ENCODE peak calls at places on chromosomes 16 and 17, in ten cellular contexts. E is adrenal gland; Q is esophagus squamous epithelium; N is breast epithelium; G is heart left ventricle; Y is iPS DF 6.9; O is MM.1S; M is lung; L is psoas muscle; H is CD8-positive, alpha-beta T cell. A is an unnamed sample.

GRCh38 chr17:71412803-71413202 is 708.0 kb upstream of the SOX9 start:
- DNase-seq in E (no peak), Q (no peak), N (no peak), G (no peak), Y (no peak), O (no peak), M (no peak), L (no peak), H (no peak), A (no peak)

GRCh38 chr17:47076171-47076570 is 97.1 kb upstream of the RPRML start:
- DNase-seq in E (no peak), Q (no peak), N (no peak), G (no peak), Y (no peak), O (no peak), M (no peak), L (no peak), H (no peak), A (no peak)

GRCh38 chr16:76614255-76614654 is 337.1 kb downstream of the CNTNAP4 start:
- DNase-seq in E (no peak), Q (no peak), N (no peak), G (no peak), Y (no peak), O (no peak), M (no peak), L (no peak), H (no peak), A (no peak)

GRCh38 chr16:2004795-2005517 is 4.7 kb downstream of the ZNF598 start:
- DNase-seq in E (no peak), Q (no peak), N (no peak), G (no peak), Y (no peak), O (no peak), M (no peak), L (peak; percentile 61), H (no peak), A (peak; percentile 31)

GRCh38 chr16:84065536-84066132 is 23.0 kb upstream of the SLC38A8 start:
- DNase-seq in E (peak; percentile 69), Q (no peak), N (no peak), G (no peak), Y (no peak), O (no peak), M (no peak), L (no peak), H (no peak), A (no peak)

GRCh38 chr17:72502940-72503341 is 382.1 kb downstream of the SOX9 start:
- DNase-seq in E (no peak), Q (no peak), N (no peak), G (no peak), Y (no peak), O (no peak), M (no peak), L (no peak), H (no peak), A (no peak)

GRCh38 chr16:77890075-77890474 is 101.7 kb downstream of the VAT1L start:
- DNase-seq in E (no peak), Q (no peak), N (no peak), G (no peak), Y (no peak), O (no peak), M (no peak), L (no peak), H (no peak), A (no peak)

GRCh38 chr17:75932852-75933251 is 8.0 kb downstream of the FBF1 start:
- DNase-seq in E (no peak), Q (no peak), N (no peak), G (no peak), Y (no peak), O (no peak), M (no peak), L (no peak), H (no peak), A (no peak)

GRCh38 chr16:1296688-1297412 is 12.6 kb upstream of the UBE2I start:
- DNase-seq in E (peak; percentile 85), Q (no peak), N (peak; percentile 80), G (no peak), Y (no peak), O (peak; percentile 76), M (no peak), L (no peak), H (no peak), A (no peak)

GRCh38 chr17:9677932-9678331 is 32.6 kb downstream of the USP43 start:
- DNase-seq in E (no peak), Q (no peak), N (no peak), G (no peak), Y (no peak), O (no peak), M (no peak), L (no peak), H (no peak), A (no peak)

GRCh38 chr17:74110467-74110866 is 93.0 kb upstream of the RPL38 start:
- DNase-seq in E (no peak), Q (no peak), N (no peak), G (no peak), Y (no peak), O (no peak), M (no peak), L (no peak), H (no peak), A (no peak)

GRCh38 chr17:48484850-48485249 is 46.0 kb downstream of the HOXB1 start:
- DNase-seq in E (no peak), Q (no peak), N (no peak), G (no peak), Y (no peak), O (no peak), M (no peak), L (no peak), H (no peak), A (no peak)

GRCh38 chr16:81035975-81036750 is 521 bp downstream of the ATMIN start:
- DNase-seq in E (peak; percentile 34), Q (no peak), N (no peak), G (peak; percentile 23), Y (no peak), O (peak; percentile 39), M (no peak), L (peak; percentile 61), H (no peak), A (peak; percentile 64)

GRCh38 chr17:50719144-50719923 is at the start of gene LUC7L3:
- DNase-seq in E (peak; percentile 93), Q (peak; percentile 60), N (peak; percentile 92), G (peak; percentile 95), Y (peak; percentile 79), O (peak; percentile 95), M (peak; percentile 93), L (peak; percentile 96), H (peak; percentile 89), A (peak; percentile 95)

GRCh38 chr17:66625321-66625767 is 209.6 kb upstream of the CACNG5 start:
- DNase-seq in E (no peak), Q (no peak), N (no peak), G (no peak), Y (no peak), O (peak; percentile 17), M (no peak), L (no peak), H (no peak), A (no peak)

GRCh38 chr17:40321502-40322416 is 12.8 kb downstream of the RARA start:
- DNase-seq in E (peak; percentile 72), Q (no peak), N (no peak), G (peak; percentile 81), Y (no peak), O (peak; percentile 65), M (peak; percentile 37), L (peak; percentile 86), H (no peak), A (no peak)

GRCh38 chr16:53435066-53435688 is 906 bp downstream of the RBL2 start:
- DNase-seq in E (peak; percentile 87), Q (peak; percentile 37), N (peak; percentile 79), G (peak; percentile 74), Y (no peak), O (peak; percentile 87), M (peak; percentile 82), L (peak; percentile 82), H (peak; percentile 54), A (peak; percentile 83)

GRCh38 chr17:57408064-57408811 is 151.9 kb downstream of the MSI2 start:
- DNase-seq in E (no peak), Q (no peak), N (no peak), G (no peak), Y (no peak), O (no peak), M (no peak), L (no peak), H (no peak), A (no peak)
- H3K4me3 ChIP-seq in E (no peak overlapping the region), Q (no peak overlapping the region), N (no peak overlapping the region), G (no peak overlapping the region), Y (no peak overlapping the region), O (no peak overlapping the region), M (no peak overlapping the region), L (no peak overlapping the region), H (no peak overlapping the region), A (no peak overlapping the region)

GRCh38 chr17:41919165-41919817 is 540 bp upstream of the ACLY start:
- DNase-seq in E (peak; percentile 72), Q (no peak), N (no peak), G (no peak), Y (peak; percentile 60), O (no peak), M (no peak), L (no peak), H (peak; percentile 4), A (no peak)
- H3K4me1 ChIP-seq in E (peaks cover 19% of the 10 kb centered on the region), Q (peaks cover 23% of the 10 kb centered on the region), N (peaks cover 18% of the 10 kb centered on the region), G (peaks cover 8% of the 10 kb centered on the region), Y (peaks cover 8% of the 10 kb centered on the region), O (peaks cover 12% of the 10 kb centered on the region), M (peaks cover 5% of the 10 kb centered on the region), L (peaks cover 15% of the 10 kb centered on the region), H (peaks cover 17% of the 10 kb centered on the region), A (peaks cover 6% of the 10 kb centered on the region)

DNA sequence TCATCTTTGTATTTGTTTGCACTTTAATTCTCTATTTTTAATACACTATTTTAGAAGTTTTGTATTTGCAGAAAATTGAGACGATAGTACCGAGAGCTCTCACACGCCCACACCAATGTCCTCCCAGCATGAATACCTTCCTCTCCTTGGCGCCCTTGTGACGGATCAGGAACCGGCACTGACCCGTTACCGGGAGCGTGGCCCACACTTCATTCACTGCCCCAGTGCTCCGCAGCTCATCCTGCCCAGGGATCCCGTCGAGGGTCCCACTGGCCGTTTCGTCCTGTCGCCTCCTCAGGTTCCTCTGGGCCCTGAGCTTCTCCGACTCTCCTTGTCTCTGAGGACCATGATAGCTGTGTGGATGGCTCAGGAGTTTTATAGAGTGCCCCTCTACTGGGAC is 50.6 kb downstream of the KLHDC4 start:
- DNase-seq in E (no peak), Q (no peak), N (no peak), G (no peak), Y (no peak), O (no peak), M (no peak), L (no peak), H (no peak), A (no peak)
- H3K36me3 ChIP-seq in E (peaks cover 15% of the 10 kb centered on the region), Q (peaks cover 8% of the 10 kb centered on the region), N (no peaks in the 10 kb centered on the region), G (no peaks in the 10 kb centered on the region), Y (peaks cover 13% of the 10 kb centered on the region), O (no peaks in the 10 kb centered on the region), M (peaks cover 5% of the 10 kb centered on the region), L (peaks cover 2% of the 10 kb centered on the region), H (peaks cover 24% of the 10 kb centered on the region), A (no peaks in the 10 kb centered on the region)

DNA sequence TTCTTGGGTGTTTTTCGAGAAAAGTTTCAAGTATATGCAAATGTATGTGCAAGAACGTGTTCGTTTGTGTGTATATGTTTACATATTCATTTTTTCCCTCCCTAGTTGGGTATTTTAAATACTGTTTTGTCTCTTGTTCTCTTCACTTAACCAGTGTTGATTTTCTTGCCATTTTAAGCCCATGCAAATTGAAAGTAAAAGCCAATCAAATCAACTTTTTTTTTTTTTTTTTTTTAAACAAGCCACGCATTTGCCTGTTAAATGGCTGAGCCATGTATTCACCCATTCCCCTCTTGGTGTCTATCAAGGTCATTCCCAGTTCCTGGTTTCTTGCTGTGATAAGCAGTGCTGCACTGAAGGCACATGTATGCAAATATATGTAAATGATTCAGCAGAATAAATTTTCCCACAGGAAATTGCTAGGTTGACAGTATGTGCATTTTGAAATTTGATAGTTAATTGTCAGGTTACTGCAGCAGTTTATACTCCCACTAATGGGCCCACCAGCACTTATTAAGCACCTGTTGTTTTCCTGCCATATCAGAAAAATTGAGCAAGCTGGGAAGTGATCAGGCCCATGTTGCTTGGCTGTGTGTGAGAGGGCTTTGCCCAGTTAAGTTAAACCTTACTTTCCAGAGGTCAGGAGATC is 12.3 kb downstream of the ABCC1 start:
- DNase-seq in E (no peak), Q (no peak), N (no peak), G (no peak), Y (no peak), O (no peak), M (no peak), L (no peak), H (no peak), A (no peak)
- H3K4me3 ChIP-seq in E (no peak overlapping the region), Q (peak overlapping the region; percentile 0), N (no peak overlapping the region), G (no peak overlapping the region), Y (no peak overlapping the region), O (no peak overlapping the region), M (no peak overlapping the region), L (no peak overlapping the region), H (peak overlapping the region; percentile 38), A (no peak overlapping the region)

A was measured in pancreas.